ENCODE peak calls at places on chromosomes 5 and 9, in nine cellular contexts. One of them, this sample, is unnamed.
A peak's percentile ranks its signal among the peaks of the same experiment; 100 is the strongest.

GRCh38 chr5:141100243-141100805 is at the start of gene PCDHB3:
- DNase-seq in aorta: no peak
- DNase-seq in naive thymus-derived CD4-positive, alpha-beta T cell: no peak
- DNase-seq in effector CD8-positive, alpha-beta T cell: no peak
- DNase-seq in neural crest cell: no peak
- DNase-seq in fibroblast of mammary gland: peak; percentile 60
- DNase-seq in lower leg skin: no peak
- DNase-seq in KBM-7: peak; percentile 53
- DNase-seq in T follicular helper cell: no peak
- DNase-seq in this sample: peak; percentile 86

GRCh38 chr9:19992556-19992955 is 203.7 kb upstream of the SLC24A2 start:
- DNase-seq in lower leg skin: no peak
- DNase-seq in effector CD8-positive, alpha-beta T cell: no peak
- DNase-seq in KBM-7: no peak
- DNase-seq in neural crest cell: no peak
- DNase-seq in T follicular helper cell: no peak
- DNase-seq in naive thymus-derived CD4-positive, alpha-beta T cell: no peak
- DNase-seq in aorta: no peak
- DNase-seq in fibroblast of mammary gland: peak; percentile 89
- DNase-seq in this sample: no peak

GRCh38 chr5:122919969-122920368 is 74.6 kb downstream of the SNX24 start:
- DNase-seq in naive thymus-derived CD4-positive, alpha-beta T cell: no peak
- DNase-seq in T follicular helper cell: no peak
- DNase-seq in lower leg skin: no peak
- DNase-seq in KBM-7: no peak
- DNase-seq in neural crest cell: no peak
- DNase-seq in fibroblast of mammary gland: no peak
- DNase-seq in aorta: no peak
- DNase-seq in effector CD8-positive, alpha-beta T cell: no peak
- DNase-seq in this sample: no peak

GRCh38 chr9:127219533-127219932 is 45.0 kb upstream of the GARNL3 start:
- DNase-seq in T follicular helper cell: no peak
- DNase-seq in KBM-7: no peak
- DNase-seq in lower leg skin: peak; percentile 80
- DNase-seq in fibroblast of mammary gland: no peak
- DNase-seq in naive thymus-derived CD4-positive, alpha-beta T cell: no peak
- DNase-seq in aorta: no peak
- DNase-seq in neural crest cell: no peak
- DNase-seq in effector CD8-positive, alpha-beta T cell: no peak
- DNase-seq in this sample: no peak

GRCh38 chr9:10690546-10690945 is 77.7 kb upstream of the PTPRD start:
- DNase-seq in KBM-7: no peak
- DNase-seq in fibroblast of mammary gland: no peak
- DNase-seq in effector CD8-positive, alpha-beta T cell: no peak
- DNase-seq in aorta: no peak
- DNase-seq in T follicular helper cell: no peak
- DNase-seq in naive thymus-derived CD4-positive, alpha-beta T cell: no peak
- DNase-seq in lower leg skin: no peak
- DNase-seq in neural crest cell: no peak
- DNase-seq in this sample: no peak

GRCh38 chr5:8413975-8414374 is 545.0 kb downstream of the MTRR start:
- DNase-seq in KBM-7: no peak
- DNase-seq in fibroblast of mammary gland: no peak
- DNase-seq in neural crest cell: no peak
- DNase-seq in T follicular helper cell: no peak
- DNase-seq in naive thymus-derived CD4-positive, alpha-beta T cell: no peak
- DNase-seq in aorta: no peak
- DNase-seq in lower leg skin: no peak
- DNase-seq in effector CD8-positive, alpha-beta T cell: no peak
- DNase-seq in this sample: no peak

GRCh38 chr9:6758418-6759113 is 793 bp downstream of the KDM4C start:
- DNase-seq in neural crest cell: peak; percentile 31
- DNase-seq in lower leg skin: peak; percentile 91
- DNase-seq in fibroblast of mammary gland: no peak
- DNase-seq in aorta: peak; percentile 87
- DNase-seq in naive thymus-derived CD4-positive, alpha-beta T cell: peak; percentile 63
- DNase-seq in KBM-7: peak; percentile 70
- DNase-seq in T follicular helper cell: peak; percentile 39
- DNase-seq in effector CD8-positive, alpha-beta T cell: peak; percentile 42
- DNase-seq in this sample: peak; percentile 22

GRCh38 chr9:21988056-21988990 is 5.9 kb downstream of the CDKN2A start:
- DNase-seq in aorta: no peak
- DNase-seq in neural crest cell: no peak
- DNase-seq in KBM-7: peak; percentile 25
- DNase-seq in fibroblast of mammary gland: no peak
- DNase-seq in naive thymus-derived CD4-positive, alpha-beta T cell: no peak
- DNase-seq in effector CD8-positive, alpha-beta T cell: no peak
- DNase-seq in T follicular helper cell: no peak
- DNase-seq in lower leg skin: no peak
- DNase-seq in this sample: peak; percentile 38

GRCh38 chr9:108606408-108606807 is 249.4 kb downstream of the ACTL7B start:
- DNase-seq in effector CD8-positive, alpha-beta T cell: no peak
- DNase-seq in neural crest cell: no peak
- DNase-seq in fibroblast of mammary gland: no peak
- DNase-seq in aorta: no peak
- DNase-seq in T follicular helper cell: no peak
- DNase-seq in naive thymus-derived CD4-positive, alpha-beta T cell: no peak
- DNase-seq in lower leg skin: no peak
- DNase-seq in KBM-7: no peak
- DNase-seq in this sample: no peak

GRCh38 chr9:14585730-14586473 is 107.3 kb downstream of the ZDHHC21 start:
- DNase-seq in neural crest cell: no peak
- DNase-seq in KBM-7: no peak
- DNase-seq in lower leg skin: no peak
- DNase-seq in T follicular helper cell: no peak
- DNase-seq in aorta: no peak
- DNase-seq in effector CD8-positive, alpha-beta T cell: no peak
- DNase-seq in fibroblast of mammary gland: no peak
- DNase-seq in naive thymus-derived CD4-positive, alpha-beta T cell: no peak
- DNase-seq in this sample: no peak

GRCh38 chr5:160188151-160188967 is 40.9 kb upstream of the FABP6 start:
- DNase-seq in aorta: peak; percentile 75
- DNase-seq in lower leg skin: peak; percentile 86
- DNase-seq in T follicular helper cell: no peak
- DNase-seq in neural crest cell: no peak
- DNase-seq in fibroblast of mammary gland: peak; percentile 72
- DNase-seq in KBM-7: no peak
- DNase-seq in naive thymus-derived CD4-positive, alpha-beta T cell: no peak
- DNase-seq in effector CD8-positive, alpha-beta T cell: no peak
- DNase-seq in this sample: no peak

GRCh38 chr5:157549954-157550549 is 25.5 kb downstream of the ADAM19 start:
- DNase-seq in naive thymus-derived CD4-positive, alpha-beta T cell: no peak
- DNase-seq in lower leg skin: no peak
- DNase-seq in effector CD8-positive, alpha-beta T cell: no peak
- DNase-seq in neural crest cell: no peak
- DNase-seq in fibroblast of mammary gland: no peak
- DNase-seq in KBM-7: no peak
- DNase-seq in T follicular helper cell: no peak
- DNase-seq in aorta: no peak
- DNase-seq in this sample: no peak

GRCh38 chr9:79131876-79132377 is 439.8 kb upstream of the TLE4 start:
- DNase-seq in T follicular helper cell: no peak
- DNase-seq in neural crest cell: no peak
- DNase-seq in naive thymus-derived CD4-positive, alpha-beta T cell: no peak
- DNase-seq in effector CD8-positive, alpha-beta T cell: no peak
- DNase-seq in fibroblast of mammary gland: no peak
- DNase-seq in lower leg skin: no peak
- DNase-seq in aorta: no peak
- DNase-seq in KBM-7: no peak
- DNase-seq in this sample: no peak

GRCh38 chr9:135924628-135925338 is 17.4 kb upstream of the CAMSAP1 start:
- DNase-seq in neural crest cell: no peak
- DNase-seq in effector CD8-positive, alpha-beta T cell: no peak
- DNase-seq in T follicular helper cell: no peak
- DNase-seq in KBM-7: no peak
- DNase-seq in aorta: peak; percentile 56
- DNase-seq in naive thymus-derived CD4-positive, alpha-beta T cell: no peak
- DNase-seq in fibroblast of mammary gland: peak; percentile 40
- DNase-seq in lower leg skin: no peak
- DNase-seq in this sample: no peak

GRCh38 chr5:56075361-56075760 is 80.6 kb upstream of the IL6ST start:
- DNase-seq in T follicular helper cell: no peak
- DNase-seq in effector CD8-positive, alpha-beta T cell: no peak
- DNase-seq in naive thymus-derived CD4-positive, alpha-beta T cell: no peak
- DNase-seq in aorta: no peak
- DNase-seq in KBM-7: no peak
- DNase-seq in fibroblast of mammary gland: peak; percentile 96
- DNase-seq in lower leg skin: peak; percentile 90
- DNase-seq in neural crest cell: no peak
- DNase-seq in this sample: no peak

GRCh38 chr5:112005533-112005926 is 248.5 kb upstream of the NREP start:
- DNase-seq in KBM-7: no peak
- DNase-seq in lower leg skin: no peak
- DNase-seq in T follicular helper cell: no peak
- DNase-seq in naive thymus-derived CD4-positive, alpha-beta T cell: no peak
- DNase-seq in effector CD8-positive, alpha-beta T cell: no peak
- DNase-seq in aorta: no peak
- DNase-seq in fibroblast of mammary gland: peak; percentile 78
- DNase-seq in neural crest cell: no peak
- DNase-seq in this sample: no peak